ENCODE peak calls at places on chromosomes 1 and 21, in five cellular contexts. One of them, this sample, is unnamed.

GRCh38 chr1:169321539-169321938 is 46.1 kb downstream of the NME7 start:
- DNase-seq in right atrium auricular region: no peak
- DNase-seq in GM06990: no peak
- DNase-seq in HFF-Myc: no peak
- DNase-seq in testis: no peak
- DNase-seq in this sample: no peak

GRCh38 chr21:41647806-41648561 is 118.9 kb downstream of the RIPK4 start:
- DNase-seq in testis: no peak
- DNase-seq in right atrium auricular region: no peak
- DNase-seq in GM06990: no peak
- DNase-seq in HFF-Myc: no peak
- DNase-seq in this sample: no peak

GRCh38 chr1:235588916-235589515 is 60.6 kb downstream of the GNG4 start:
- DNase-seq in right atrium auricular region: no peak
- DNase-seq in testis: no peak
- DNase-seq in HFF-Myc: no peak
- DNase-seq in GM06990: peak; percentile 29
- DNase-seq in this sample: no peak

GRCh38 chr1:80910426-80910825 is 890.3 kb upstream of the ADGRL2 start:
- DNase-seq in testis: no peak
- DNase-seq in right atrium auricular region: no peak
- DNase-seq in HFF-Myc: no peak
- DNase-seq in GM06990: no peak
- DNase-seq in this sample: no peak

GRCh38 chr1:3319874-3320245 is 134.6 kb upstream of the ARHGEF16 start:
- DNase-seq in GM06990: peak; percentile 23
- DNase-seq in HFF-Myc: no peak
- DNase-seq in testis: peak; percentile 35
- DNase-seq in right atrium auricular region: peak; percentile 64
- DNase-seq in this sample: no peak

GRCh38 chr1:227358079-227358358 is 39.7 kb upstream of the CDC42BPA start:
- DNase-seq in testis: no peak
- DNase-seq in right atrium auricular region: no peak
- DNase-seq in HFF-Myc: no peak
- DNase-seq in GM06990: no peak
- DNase-seq in this sample: no peak

GRCh38 chr1:82099170-82099569 is 298.4 kb downstream of the ADGRL2 start:
- DNase-seq in testis: no peak
- DNase-seq in GM06990: no peak
- DNase-seq in HFF-Myc: no peak
- DNase-seq in right atrium auricular region: no peak
- DNase-seq in this sample: no peak

GRCh38 chr1:112444269-112444668 is 48.3 kb downstream of the CTTNBP2NL start:
- DNase-seq in GM06990: no peak
- DNase-seq in testis: no peak
- DNase-seq in right atrium auricular region: no peak
- DNase-seq in HFF-Myc: no peak
- DNase-seq in this sample: no peak

GRCh38 chr1:25874635-25875153 is 814 bp downstream of the PAQR7 start:
- DNase-seq in GM06990: no peak
- DNase-seq in testis: no peak
- DNase-seq in right atrium auricular region: no peak
- DNase-seq in HFF-Myc: no peak
- DNase-seq in this sample: no peak

GRCh38 chr1:236534164-236534651 is 10.4 kb downstream of the LGALS8 start:
- DNase-seq in right atrium auricular region: no peak
- DNase-seq in GM06990: no peak
- DNase-seq in testis: no peak
- DNase-seq in HFF-Myc: no peak
- DNase-seq in this sample: no peak

GRCh38 chr1:153617677-153618076 is 1.6 kb upstream of the S100A14 start:
- DNase-seq in HFF-Myc: no peak
- DNase-seq in GM06990: peak; percentile 61
- DNase-seq in right atrium auricular region: peak; percentile 92
- DNase-seq in testis: no peak
- DNase-seq in this sample: no peak

GRCh38 chr1:197595244-197595904 is 179.9 kb downstream of the DENND1B start:
- DNase-seq in testis: no peak
- DNase-seq in GM06990: no peak
- DNase-seq in HFF-Myc: no peak
- DNase-seq in right atrium auricular region: no peak
- DNase-seq in this sample: no peak

GRCh38 chr1:36126797-36127500 is 1.9 kb upstream of the COL8A2 start:
- DNase-seq in HFF-Myc: no peak
- DNase-seq in GM06990: no peak
- DNase-seq in testis: no peak
- DNase-seq in right atrium auricular region: no peak
- DNase-seq in this sample: no peak

GRCh38 chr1:101357444-101357986 is 120.7 kb downstream of the S1PR1 start:
- DNase-seq in testis: peak; percentile 78
- DNase-seq in GM06990: no peak
- DNase-seq in HFF-Myc: peak; percentile 64
- DNase-seq in right atrium auricular region: peak; percentile 63
- DNase-seq in this sample: peak; percentile 23

GRCh38 chr1:210726621-210727020 is 397.9 kb downstream of the HHAT start:
- DNase-seq in testis: peak; percentile 45
- DNase-seq in HFF-Myc: peak; percentile 4
- DNase-seq in right atrium auricular region: no peak
- DNase-seq in GM06990: no peak
- DNase-seq in this sample: no peak

GRCh38 chr1:52913014-52913413 is 8.5 kb downstream of the ECHDC2 start:
- DNase-seq in testis: no peak
- DNase-seq in right atrium auricular region: peak; percentile 13
- DNase-seq in HFF-Myc: no peak
- DNase-seq in GM06990: no peak
- DNase-seq in this sample: no peak

GRCh38 chr1:7334475-7335035 is 436.5 kb upstream of the VAMP3 start:
- DNase-seq in GM06990: no peak
- DNase-seq in testis: no peak
- DNase-seq in right atrium auricular region: no peak
- DNase-seq in HFF-Myc: peak; percentile 29
- DNase-seq in this sample: peak; percentile 74

GRCh38 chr1:163820748-163821147 is 499.0 kb downstream of the NUF2 start:
- DNase-seq in GM06990: no peak
- DNase-seq in right atrium auricular region: no peak
- DNase-seq in HFF-Myc: no peak
- DNase-seq in testis: no peak
- DNase-seq in this sample: no peak

GRCh38 chr1:117368116-117369108 is 1.2 kb downstream of the MAN1A2 start:
- DNase-seq in GM06990: no peak
- DNase-seq in right atrium auricular region: no peak
- DNase-seq in HFF-Myc: no peak
- DNase-seq in testis: peak; percentile 26
- DNase-seq in this sample: no peak

GRCh38 chr1:36175137-36176095 is 19.5 kb downstream of the MAP7D1 start:
- DNase-seq in right atrium auricular region: no peak
- DNase-seq in HFF-Myc: no peak
- DNase-seq in GM06990: no peak
- DNase-seq in testis: peak; percentile 42
- DNase-seq in this sample: no peak

GRCh38 chr21:20272791-20273362 is 725.3 kb upstream of the NCAM2 start:
- DNase-seq in HFF-Myc: no peak
- DNase-seq in GM06990: no peak
- DNase-seq in right atrium auricular region: no peak
- DNase-seq in testis: no peak
- DNase-seq in this sample: no peak

GRCh38 chr1:212914789-212915188 is 35.6 kb upstream of the VASH2 start:
- DNase-seq in right atrium auricular region: no peak
- DNase-seq in HFF-Myc: no peak
- DNase-seq in testis: no peak
- DNase-seq in GM06990: no peak
- DNase-seq in this sample: no peak

GRCh38 chr1:15088146-15089025 is 65.2 kb upstream of the TMEM51 start:
- DNase-seq in right atrium auricular region: no peak
- DNase-seq in HFF-Myc: peak; percentile 24
- DNase-seq in GM06990: no peak
- DNase-seq in testis: no peak
- DNase-seq in this sample: no peak

GRCh38 chr1:183699643-183700160 is 46.6 kb upstream of the APOBEC4 start:
- DNase-seq in GM06990: no peak
- DNase-seq in testis: no peak
- DNase-seq in HFF-Myc: no peak
- DNase-seq in right atrium auricular region: no peak
- DNase-seq in this sample: peak; percentile 41

GRCh38 chr1:51768971-51769601 is 109.4 kb downstream of the NRDC start:
- DNase-seq in GM06990: no peak
- DNase-seq in right atrium auricular region: no peak
- DNase-seq in testis: peak; percentile 44
- DNase-seq in HFF-Myc: peak; percentile 45
- DNase-seq in this sample: peak; percentile 16

DNA sequence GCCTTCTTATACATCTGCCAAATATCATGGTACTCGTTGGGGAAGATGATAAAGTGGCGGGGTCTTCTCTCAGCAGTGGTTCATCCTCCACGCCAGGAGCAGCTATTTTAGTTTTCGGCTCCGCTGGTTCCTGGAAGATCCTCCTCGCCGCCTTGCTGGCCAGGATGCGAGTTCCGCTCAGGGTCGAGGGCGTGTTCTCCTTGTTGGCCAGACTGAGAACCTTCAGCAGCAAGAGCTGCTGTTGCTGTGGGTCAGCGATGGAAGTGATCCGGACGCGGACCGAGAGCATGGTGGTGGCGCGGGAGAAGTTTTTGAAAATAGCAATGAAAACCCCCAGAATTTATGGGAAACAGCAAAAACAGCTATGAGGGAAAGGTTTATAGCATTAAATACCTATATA is 11.4 kb upstream of the CFAP126 start:
- DNase-seq in right atrium auricular region: no peak
- DNase-seq in HFF-Myc: no peak
- DNase-seq in testis: no peak
- DNase-seq in GM06990: no peak
- DNase-seq in this sample: no peak
- H3K4me3 ChIP-seq in right atrium auricular region: no peak overlapping the region
- H3K4me3 ChIP-seq in HFF-Myc: no peak overlapping the region
- H3K4me3 ChIP-seq in testis: no peak overlapping the region
- H3K4me3 ChIP-seq in GM06990: no peak overlapping the region
- H3K4me3 ChIP-seq in this sample: no peak overlapping the region

DNA sequence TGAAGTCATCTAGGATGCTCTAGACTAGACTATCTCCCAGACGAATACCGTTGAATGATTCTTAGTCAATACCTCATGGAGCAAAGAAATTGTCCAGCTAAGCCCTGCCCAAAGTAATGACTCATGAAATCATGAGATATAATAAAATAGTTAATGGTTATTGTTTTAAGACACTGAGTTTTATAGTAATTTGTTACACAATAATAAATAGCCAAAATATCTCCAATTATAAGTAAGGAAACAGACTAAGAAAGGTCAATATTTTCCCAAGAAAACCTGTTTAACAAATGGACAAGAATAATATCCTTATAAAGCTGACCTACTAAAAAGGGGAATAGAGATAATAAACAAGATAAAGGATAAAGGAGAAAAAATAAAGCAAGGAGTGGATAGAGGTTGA is 163.8 kb upstream of the LRRC7 start:
- DNase-seq in GM06990: no peak
- DNase-seq in HFF-Myc: no peak
- DNase-seq in testis: no peak
- DNase-seq in right atrium auricular region: no peak
- DNase-seq in this sample: no peak
- H3K4me3 ChIP-seq in GM06990: no peak overlapping the region
- H3K4me3 ChIP-seq in HFF-Myc: no peak overlapping the region
- H3K4me3 ChIP-seq in testis: no peak overlapping the region
- H3K4me3 ChIP-seq in right atrium auricular region: no peak overlapping the region
- H3K4me3 ChIP-seq in this sample: no peak overlapping the region

GRCh38 chr1:45321444-45321843 is 5.3 kb upstream of the HPDL start:
- DNase-seq in GM06990: no peak
- DNase-seq in right atrium auricular region: no peak
- DNase-seq in testis: no peak
- DNase-seq in HFF-Myc: no peak
- DNase-seq in this sample: no peak
- H3K4me3 ChIP-seq in GM06990: no peak overlapping the region
- H3K4me3 ChIP-seq in right atrium auricular region: no peak overlapping the region
- H3K4me3 ChIP-seq in testis: no peak overlapping the region
- H3K4me3 ChIP-seq in HFF-Myc: no peak overlapping the region
- H3K4me3 ChIP-seq in this sample: no peak overlapping the region

GRCh38 chr1:207956976-207957375 is 46.1 kb upstream of the CD34 start:
- DNase-seq in testis: no peak
- DNase-seq in GM06990: no peak
- DNase-seq in HFF-Myc: no peak
- DNase-seq in right atrium auricular region: no peak
- DNase-seq in this sample: no peak

GRCh38 chr1:207958376-207959139 is 47.6 kb upstream of the CD34 start:
- DNase-seq in GM06990: no peak
- DNase-seq in right atrium auricular region: no peak
- DNase-seq in HFF-Myc: no peak
- DNase-seq in testis: no peak
- DNase-seq in this sample: no peak

GRCh38 chr1:207959141-207959825 is 48.4 kb upstream of the CD34 start:
- DNase-seq in right atrium auricular region: peak; percentile 89
- DNase-seq in testis: peak; percentile 80
- DNase-seq in HFF-Myc: no peak
- DNase-seq in GM06990: peak; percentile 26
- DNase-seq in this sample: no peak

GRCh38 chr1:207962716-207963428 is 51.9 kb upstream of the CD34 start:
- DNase-seq in testis: peak; percentile 56
- DNase-seq in HFF-Myc: no peak
- DNase-seq in right atrium auricular region: peak; percentile 81
- DNase-seq in GM06990: no peak
- DNase-seq in this sample: no peak

GRCh38 chr1:207959995-207960745 is 49.2 kb upstream of the CD34 start:
- DNase-seq in testis: no peak
- DNase-seq in GM06990: no peak
- DNase-seq in HFF-Myc: no peak
- DNase-seq in right atrium auricular region: no peak
- DNase-seq in this sample: no peak
- H3K4me3 ChIP-seq in testis: peak overlapping the region; percentile 62
- H3K4me3 ChIP-seq in GM06990: no peak overlapping the region
- H3K4me3 ChIP-seq in HFF-Myc: no peak overlapping the region
- H3K4me3 ChIP-seq in right atrium auricular region: peak overlapping the region; percentile 57
- H3K4me3 ChIP-seq in this sample: no peak overlapping the region

DNA sequence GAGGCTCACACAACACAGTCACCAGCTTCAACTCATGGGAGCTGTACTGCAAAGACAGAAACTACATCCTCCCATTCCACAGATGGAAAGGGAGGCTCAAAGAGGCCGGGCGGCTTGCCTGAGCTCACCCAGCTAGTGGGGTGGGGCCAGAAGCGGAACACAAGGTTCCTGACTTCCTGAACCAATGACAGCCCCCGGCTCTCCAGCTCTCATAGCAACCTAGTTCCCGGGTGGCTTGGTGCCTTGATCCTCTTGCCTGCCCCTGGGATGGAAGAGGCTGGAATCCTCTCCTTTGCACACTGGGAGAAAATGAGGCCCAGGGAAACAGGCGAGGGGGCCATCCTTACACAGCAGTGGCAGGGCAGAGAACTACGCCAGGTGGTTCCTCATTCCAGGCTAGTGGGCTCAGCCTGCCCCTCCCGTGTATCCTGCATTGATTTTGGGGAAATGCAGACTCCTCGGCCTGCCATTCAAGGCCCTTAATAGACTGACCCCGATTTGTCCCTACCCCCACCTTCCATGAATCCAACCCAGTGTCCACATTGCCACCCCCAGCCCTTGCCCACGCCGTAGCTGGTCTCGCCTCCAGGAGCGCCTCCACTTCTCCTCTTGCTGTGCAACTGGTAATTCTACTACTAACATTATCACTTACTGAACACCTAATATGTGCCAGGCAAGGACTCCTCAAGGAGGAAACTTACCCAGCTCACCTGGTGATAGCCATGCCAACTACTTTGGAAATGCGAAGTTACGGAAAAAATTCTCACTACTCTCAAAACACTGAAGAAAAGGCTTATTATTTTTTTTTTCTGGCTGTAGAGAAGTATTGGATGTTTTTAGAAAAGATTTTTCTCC is 5.0 kb downstream of the RAP1GAP start:
- DNase-seq in testis: no peak
- DNase-seq in GM06990: no peak
- DNase-seq in HFF-Myc: no peak
- DNase-seq in right atrium auricular region: no peak
- DNase-seq in this sample: no peak
- H3K4me3 ChIP-seq in testis: no peak overlapping the region
- H3K4me3 ChIP-seq in GM06990: no peak overlapping the region
- H3K4me3 ChIP-seq in HFF-Myc: no peak overlapping the region
- H3K4me3 ChIP-seq in right atrium auricular region: no peak overlapping the region
- H3K4me3 ChIP-seq in this sample: no peak overlapping the region